ENCODE peak calls at places on chromosome X, in eight cellular contexts. E is MCF 10A; M is endothelial cell; J is T-cell; Y is CD8-positive, alpha-beta T cell; Q is T follicular helper cell; F is COLO829; X is BE2C. K is an unnamed sample.

GRCh38 chrX:327660-328126 is 9.1 kb upstream of the GTPBP6 start:
- DNase-seq in F (no peak), J (no peak), Q (no peak), M (no peak), E (no peak), X (no peak), Y (no peak), K (no peak)

GRCh38 chrX:136147966-136148365 is 633 bp downstream of the FHL1 start:
- DNase-seq in E (no peak), Y (no peak), J (no peak), F (no peak), X (peak; percentile 21), M (no peak), Q (no peak), K (no peak)

GRCh38 chrX:138756234-138756633 is 44.7 kb upstream of the FGF13 start:
- DNase-seq in Y (no peak), J (no peak), Q (no peak), E (peak; percentile 62), M (peak; percentile 36), F (peak; percentile 55), X (no peak), K (no peak)

GRCh38 chrX:40644821-40645358 is 2.5 kb downstream of the CXorf38 start:
- DNase-seq in M (no peak), J (no peak), F (peak; percentile 62), X (peak; percentile 12), Y (peak; percentile 42), Q (peak; percentile 20), E (peak; percentile 54), K (peak; percentile 41)

GRCh38 chrX:276588-277171 is 4.5 kb upstream of the PLCXD1 start:
- DNase-seq in J (no peak), F (no peak), X (no peak), M (peak; percentile 31), E (peak; percentile 43), Q (no peak), Y (no peak), K (peak; percentile 76)

GRCh38 chrX:9072281-9072680 is 38.4 kb upstream of the FAM9B start:
- DNase-seq in E (no peak), M (no peak), Y (no peak), J (no peak), F (no peak), Q (no peak), X (no peak), K (peak; percentile 1)

GRCh38 chrX:17968367-17968766 is 107.3 kb upstream of the RAI2 start:
- DNase-seq in F (no peak), X (no peak), M (no peak), Y (no peak), Q (no peak), E (no peak), J (no peak), K (no peak)

GRCh38 chrX:100484971-100485370 is 74.9 kb upstream of the PCDH19 start:
- DNase-seq in Q (no peak), J (no peak), Y (no peak), X (no peak), F (no peak), M (no peak), E (no peak), K (no peak)

GRCh38 chrX:29466441-29466840 is 748.9 kb upstream of the MAGEB2 start:
- DNase-seq in Q (no peak), Y (no peak), M (no peak), E (peak; percentile 11), F (no peak), X (no peak), J (no peak), K (no peak)

GRCh38 chrX:151397741-151398070 is 700 bp downstream of the VMA21 start:
- DNase-seq in J (no peak), M (no peak), Y (no peak), X (no peak), Q (no peak), F (no peak), E (no peak), K (no peak)

GRCh38 chrX:136608295-136608933 is 39.5 kb upstream of the CD40LG start:
- DNase-seq in F (peak; percentile 25), M (peak; percentile 3), J (peak; percentile 49), Y (peak; percentile 47), X (peak; percentile 48), Q (peak; percentile 50), E (peak; percentile 34), K (no peak)

GRCh38 chrX:100748133-100748532 is 16.2 kb upstream of the SYTL4 start:
- DNase-seq in E (no peak), Q (no peak), J (no peak), X (no peak), F (peak; percentile 13), M (no peak), Y (no peak), K (peak; percentile 37)

GRCh38 chrX:29728639-29729038 is 486.7 kb upstream of the MAGEB2 start:
- DNase-seq in Q (no peak), J (no peak), F (no peak), X (no peak), Y (no peak), M (no peak), E (peak; percentile 34), K (no peak)

GRCh38 chrX:57821703-57822375 is 88.4 kb downstream of the ZXDA start:
- DNase-seq in F (peak; percentile 67), E (peak; percentile 73), X (peak; percentile 20), Y (peak; percentile 24), Q (peak; percentile 21), J (peak; percentile 7), M (peak; percentile 18), K (peak; percentile 47)

GRCh38 chrX:135973025-135973547 is 702 bp downstream of the MMGT1 start:
- DNase-seq in J (no peak), E (peak; percentile 29), F (no peak), Q (no peak), X (no peak), M (no peak), Y (no peak), K (peak; percentile 5)

GRCh38 chrX:105331244-105331643 is 110.8 kb upstream of the TEX13A start:
- DNase-seq in Y (no peak), M (no peak), F (no peak), J (no peak), E (peak; percentile 56), Q (no peak), X (no peak), K (peak; percentile 15)

K was measured in HFFc6.